ENCODE peak calls at places on chromosome 11, in six cellular contexts. F is tibial nerve, Z is adrenal gland, C is breast epithelium, I is K562, M is gastrocnemius medialis. R is an unnamed sample.

GRCh38 chr11:72840780-72841179 is 26.6 kb downstream of the ATG16L2 start:
- DNase-seq in Z (no peak), I (no peak), C (no peak), F (no peak), M (no peak), R (no peak)

GRCh38 chr11:103091441-103091809 is 535 bp downstream of the DCUN1D5 start:
- DNase-seq in F (peak), Z (peak), I (no peak), M (peak), C (no peak), R (peak)

GRCh38 chr11:78022397-78023396 is at the start of gene KCTD14:
- DNase-seq in I (no peak), C (peak), M (no peak), F (no peak), Z (peak), R (peak)

GRCh38 chr11:36027731-36028130 is 83.9 kb downstream of the LDLRAD3 start:
- DNase-seq in M (no peak), F (no peak), Z (no peak), I (no peak), C (no peak), R (peak)

GRCh38 chr11:123590296-123590912 is 64.0 kb downstream of the SCN3B start:
- DNase-seq in M (peak), Z (peak), I (no peak), F (no peak), C (no peak), R (no peak)

GRCh38 chr11:128373011-128373410 is 214.3 kb downstream of the ETS1 start:
- DNase-seq in Z (no peak), M (no peak), C (no peak), I (no peak), F (no peak), R (no peak)

GRCh38 chr11:1825039-1825740 is 9.6 kb upstream of the SYT8 start:
- DNase-seq in F (no peak), Z (peak), C (no peak), M (no peak), I (peak), R (peak)

GRCh38 chr11:18730020-18730419 is 4.0 kb upstream of the IGSF22 start:
- DNase-seq in Z (no peak), C (no peak), F (no peak), I (no peak), M (no peak), R (no peak)

GRCh38 chr11:48081151-48082010 is 101.0 kb downstream of the PTPRJ start:
- DNase-seq in I (no peak), C (no peak), F (peak), M (peak), Z (peak), R (no peak)

GRCh38 chr11:126968915-126969314 is 31.7 kb downstream of the KIRREL3 start:
- DNase-seq in M (no peak), F (no peak), I (no peak), Z (no peak), C (no peak), R (no peak)

DNA sequence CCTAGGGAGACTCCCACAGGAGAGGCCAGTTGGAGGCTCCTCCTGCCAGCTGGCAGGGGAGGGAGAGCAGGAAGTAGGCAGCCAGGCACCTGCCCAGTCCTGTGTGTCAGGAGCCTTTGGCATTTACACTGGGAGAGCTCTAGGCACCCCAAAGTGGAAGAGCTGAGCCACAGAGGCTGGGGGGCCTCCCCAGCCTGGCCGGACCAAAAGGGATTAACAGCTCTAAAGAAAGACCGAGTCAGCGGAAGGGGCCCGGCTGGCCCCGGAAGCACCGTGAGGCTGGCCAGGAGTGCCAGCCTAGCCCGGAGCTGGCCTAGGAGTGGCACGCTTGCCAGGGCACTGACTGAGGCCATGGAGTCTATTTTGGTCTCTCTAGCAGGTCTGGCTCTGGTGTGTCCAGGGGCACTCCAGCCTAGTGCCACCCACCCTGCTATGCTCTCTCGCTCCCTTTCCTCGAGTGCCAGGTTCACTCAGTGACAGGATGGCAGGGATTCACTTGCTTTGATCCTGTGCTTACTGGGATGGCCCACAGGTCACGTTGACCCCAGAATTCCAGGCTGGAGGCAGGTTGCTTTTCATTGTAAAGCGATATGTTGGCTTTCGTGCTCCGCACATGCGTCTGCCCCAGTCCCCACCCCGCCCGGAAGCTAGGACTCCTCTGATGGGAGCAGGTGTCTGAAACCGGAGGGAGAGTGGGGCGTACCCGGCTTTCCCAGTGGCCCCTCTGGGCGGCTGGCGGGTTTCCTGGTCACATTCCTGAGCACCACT is 3.3 kb upstream of the KMT5B start:
- DNase-seq in Z (no peak), I (no peak), M (peak), F (no peak), C (peak), R (no peak)
- TF ChIP-seq POLR2A in Z (no peak), I (no peak), M (peak), F (no peak), C (no peak), R (no peak)

GRCh38 chr11:12087075-12087775 is 23.2 kb upstream of the MICAL2 start:
- DNase-seq in M (no peak), Z (no peak), I (peak), F (no peak), C (no peak), R (peak)
- TF ChIP-seq POLR2A in M (no peak), Z (no peak), I (no peak), F (no peak), C (no peak), R (no peak)

DNA sequence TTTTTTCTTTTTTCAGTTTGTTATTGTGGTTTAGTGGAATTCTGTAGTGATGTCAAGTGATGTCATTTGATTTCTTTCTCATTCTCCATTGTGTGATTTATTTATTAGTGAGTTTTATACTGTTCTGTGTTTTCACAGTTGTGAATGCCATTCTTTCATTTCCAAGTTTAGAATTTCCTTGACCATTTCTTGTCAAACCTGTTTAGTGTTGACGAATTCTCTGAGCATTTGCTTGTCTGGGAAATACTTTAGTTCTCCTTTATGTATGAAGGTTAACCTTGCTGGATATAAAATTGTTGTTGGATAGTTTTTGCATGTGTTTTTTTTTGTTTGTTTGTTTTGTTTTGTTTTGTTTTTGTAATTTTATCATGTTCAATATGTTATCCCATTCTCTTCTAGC is 633.6 kb upstream of the FAT3 start:
- DNase-seq in Z (no peak), F (no peak), M (no peak), C (no peak), I (no peak), R (no peak)
- TF ChIP-seq POLR2A in Z (no peak), F (no peak), M (no peak), C (no peak), I (no peak), R (no peak)

GRCh38 chr11:22808559-22809197 is 20.9 kb downstream of the SVIP start:
- DNase-seq in F (no peak), Z (no peak), C (no peak), I (no peak), M (no peak), R (no peak)
- TF ChIP-seq POLR2A in F (no peak), Z (no peak), C (no peak), I (no peak), M (no peak), R (no peak)

DNA sequence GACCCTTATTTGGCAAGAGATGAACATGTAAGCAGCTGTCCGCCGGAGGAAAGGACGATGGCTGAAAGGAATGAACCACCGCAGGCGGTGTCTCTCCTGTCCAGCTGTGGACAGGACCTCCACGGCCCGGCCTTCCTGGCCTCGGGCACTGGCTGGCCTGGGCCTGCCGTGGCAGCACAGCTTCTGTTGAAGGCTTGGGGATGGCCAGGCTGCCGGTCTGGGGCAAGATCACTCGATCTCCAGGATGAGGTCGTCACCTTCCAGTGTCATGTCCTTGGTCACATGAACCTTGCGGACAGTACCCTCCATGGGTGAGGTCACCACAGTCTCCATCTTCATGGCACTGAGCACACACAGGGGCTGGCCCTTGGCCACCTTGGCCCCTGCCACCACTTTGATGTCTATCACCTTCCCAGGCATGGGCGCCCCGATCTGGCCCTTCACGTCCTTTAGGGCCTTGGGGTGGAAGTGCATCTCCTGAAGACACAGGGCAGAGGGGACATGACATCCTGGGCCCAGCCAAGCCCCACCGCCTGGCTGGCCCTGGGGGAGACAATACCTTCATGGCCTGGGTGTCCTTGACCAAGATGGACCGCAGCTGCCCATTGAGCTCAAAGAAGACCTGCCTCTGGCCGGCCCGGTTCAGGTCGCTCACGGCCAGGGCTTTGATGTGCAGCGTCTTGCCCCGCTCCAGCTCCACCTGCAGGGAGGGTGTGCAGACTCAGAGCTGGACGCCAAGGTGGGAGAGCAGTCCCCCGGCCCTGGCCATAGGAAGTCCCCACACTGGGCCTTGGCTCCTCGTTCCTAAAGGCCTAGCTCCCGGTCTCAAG is 5.6 kb downstream of the RCE1 start:
- DNase-seq in I (no peak), F (no peak), M (no peak), C (peak), Z (no peak), R (no peak)
- TF ChIP-seq POLR2A in I (no peak), F (no peak), M (no peak), C (no peak), Z (no peak), R (no peak)

DNA sequence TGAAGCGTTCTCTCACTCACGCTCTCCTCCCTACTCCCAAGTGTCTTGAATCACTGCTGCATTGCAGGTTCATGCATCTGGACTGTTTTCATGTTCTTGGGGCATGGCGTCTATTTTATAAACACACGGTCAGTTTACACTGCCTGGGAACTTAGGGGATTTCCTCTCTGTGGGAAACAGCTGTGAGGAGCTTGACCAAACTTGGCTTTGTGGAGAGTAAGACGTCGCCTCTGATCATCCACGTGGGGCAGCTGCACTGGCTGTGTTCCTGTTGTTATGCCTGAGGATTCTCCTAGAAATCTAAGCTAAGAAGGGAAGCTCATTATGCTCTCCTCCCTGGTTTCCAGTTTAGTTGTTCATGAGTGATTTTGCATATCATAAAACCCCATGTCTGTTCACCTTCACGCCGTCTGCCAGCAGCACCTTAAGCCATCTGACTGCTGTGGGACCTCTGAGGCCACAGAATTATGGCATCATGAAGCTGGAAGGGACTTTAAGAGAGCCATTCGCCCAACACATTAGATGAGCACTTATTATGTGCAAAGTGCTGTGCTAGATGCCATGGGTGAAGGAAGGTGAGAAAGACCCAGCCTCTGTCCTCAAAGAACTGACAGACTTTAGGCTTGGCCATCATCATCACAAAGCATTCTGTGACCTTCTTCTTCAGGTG is 38.8 kb upstream of the POU2AF1 start:
- DNase-seq in Z (no peak), C (no peak), I (no peak), M (peak), F (peak), R (no peak)
- TF ChIP-seq POLR2A in Z (no peak), C (no peak), I (no peak), M (no peak), F (no peak), R (no peak)

GRCh38 chr11:133955945-133956421 is 785 bp downstream of the IGSF9B start:
- DNase-seq in Z (no peak), F (no peak), C (no peak), I (no peak), M (no peak), R (no peak)

GRCh38 chr11:133955091-133955846 is 1.5 kb downstream of the IGSF9B start:
- DNase-seq in C (no peak), I (no peak), F (no peak), Z (no peak), M (no peak), R (no peak)

GRCh38 chr11:133953999-133954398 is 2.8 kb downstream of the IGSF9B start:
- DNase-seq in Z (no peak), F (no peak), I (no peak), M (no peak), C (no peak), R (no peak)

GRCh38 chr11:133957926-133958325 is 1.2 kb upstream of the IGSF9B start:
- DNase-seq in C (no peak), M (no peak), Z (no peak), F (no peak), I (no peak), R (no peak)

DNA sequence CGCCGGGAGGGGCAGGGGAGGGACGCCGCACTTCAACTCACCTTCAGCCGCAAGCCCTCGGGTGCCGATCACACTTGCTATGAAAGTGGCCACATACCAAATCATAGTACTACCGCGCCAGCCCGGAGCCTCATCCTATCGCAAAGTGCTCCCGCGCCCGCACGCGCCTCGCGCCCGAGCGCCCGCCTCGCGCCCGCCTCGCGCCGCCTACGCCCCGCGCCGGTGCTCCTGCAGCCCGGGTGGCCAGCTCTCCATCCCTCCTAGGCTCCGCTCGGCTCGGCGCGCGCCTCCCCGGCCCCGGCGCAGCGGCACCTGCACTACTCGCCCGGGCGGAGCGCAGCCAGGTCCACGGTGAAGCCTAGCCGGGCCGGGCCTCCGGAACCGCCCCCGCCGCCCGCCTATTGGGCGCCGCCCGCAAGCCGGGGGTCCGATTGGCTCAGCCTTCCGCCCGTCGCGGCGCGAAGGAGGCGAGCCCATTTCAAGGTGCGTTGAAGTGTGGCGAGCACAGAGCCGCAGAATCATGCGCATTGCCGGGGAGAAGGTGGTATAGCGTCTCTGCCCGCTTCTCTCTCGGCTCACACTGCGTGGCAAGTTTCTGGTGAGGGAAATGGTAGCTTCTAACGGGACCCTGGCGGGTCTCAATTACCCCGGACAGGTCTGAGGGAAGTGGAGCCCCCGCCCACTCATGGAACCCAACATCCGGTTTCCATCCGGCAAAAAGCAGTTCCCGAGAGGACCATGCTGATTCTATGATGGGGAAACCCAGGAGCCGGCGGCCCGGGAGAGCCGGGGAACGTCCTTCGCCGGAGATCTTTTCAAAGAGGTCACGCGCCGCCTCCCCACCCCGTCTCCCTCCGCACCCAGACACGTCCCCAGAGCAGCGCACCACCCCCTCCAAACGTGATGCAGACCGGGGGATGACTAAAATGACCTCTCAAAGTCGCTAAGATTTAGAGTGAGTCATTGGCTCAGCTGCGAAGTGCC is at the start of gene IGSF9B:
- DNase-seq in C (peak), M (peak), F (peak), I (peak), Z (peak), R (peak)
- TF ChIP-seq POLR2A in C (no peak), M (peak), F (no peak), I (no peak), Z (peak), R (no peak)

GRCh38 chr11:93842034-93842433 is 8.4 kb downstream of the VSTM5 start:
- DNase-seq in F (no peak), C (no peak), Z (no peak), M (no peak), I (no peak), R (no peak)

GRCh38 chr11:93843906-93844305 is 6.5 kb downstream of the VSTM5 start:
- DNase-seq in I (no peak), C (no peak), M (no peak), Z (no peak), F (no peak), R (no peak)

GRCh38 chr11:93841446-93841845 is 9.0 kb downstream of the VSTM5 start:
- DNase-seq in C (no peak), Z (no peak), F (no peak), M (no peak), I (no peak), R (no peak)

GRCh38 chr11:93840981-93841380 is 9.4 kb downstream of the VSTM5 start:
- DNase-seq in M (no peak), I (no peak), C (no peak), Z (no peak), F (no peak), R (no peak)

DNA sequence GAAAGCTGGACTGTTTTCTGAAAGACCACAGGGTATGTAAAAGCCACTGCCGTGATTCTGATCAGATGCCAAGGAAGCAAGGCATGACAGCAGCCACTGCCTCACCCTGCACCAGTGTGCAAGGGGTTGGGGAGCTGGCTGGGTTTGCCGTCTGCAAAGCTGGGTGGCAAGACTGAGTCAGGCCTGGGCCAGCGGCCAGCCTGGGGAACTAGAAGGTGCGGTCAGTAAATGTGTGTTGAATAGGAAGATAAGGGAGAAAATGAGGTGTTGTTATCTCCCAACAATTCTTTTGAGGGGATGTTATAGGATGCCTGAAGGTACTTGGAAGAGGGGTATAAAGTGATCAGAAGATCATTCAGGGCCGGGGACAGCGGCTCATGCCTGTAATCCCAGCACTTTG is 8.0 kb downstream of the VSTM5 start:
- DNase-seq in F (no peak), I (peak), M (no peak), C (no peak), Z (peak), R (peak)
- TF ChIP-seq POLR2A in F (no peak), I (no peak), M (no peak), C (no peak), Z (no peak), R (no peak)

GRCh38 chr11:67374571-67375276 is 1.3 kb upstream of the CLCF1 start:
- DNase-seq in C (no peak), M (no peak), Z (no peak), F (no peak), I (no peak), R (no peak)
- TF ChIP-seq POLR2A in C (no peak), M (no peak), Z (no peak), F (no peak), I (no peak), R (no peak)

R was measured in erythroblast.